ENCODE peak calls at places on chromosomes 7 and 10, in nine cellular contexts. Z, G, I, F, K, P, A, Q and L are unnamed samples.
A peak's percentile ranks its signal among the peaks of the same experiment; 100 is the strongest.

GRCh38 chr7:46352335-46352954 is 431.4 kb upstream of the IGFBP3 start:
- DNase-seq in Q (no peak), F (peak; percentile 71), I (no peak), G (peak; percentile 79), K (peak; percentile 20), P (no peak), Z (peak; percentile 33), A (peak; percentile 65), L (peak; percentile 71)

GRCh38 chr10:74048433-74048832 is 50.5 kb downstream of the VCL start:
- DNase-seq in Z (no peak), I (no peak), F (no peak), G (no peak), A (no peak), Q (no peak), P (no peak), K (no peak), L (no peak)

GRCh38 chr7:32518534-32519140 is 23.3 kb downstream of the AVL9 start:
- DNase-seq in P (no peak), K (no peak), Q (no peak), Z (no peak), G (peak; percentile 50), F (peak; percentile 74), A (no peak), I (no peak), L (peak; percentile 76)

GRCh38 chr10:71708301-71708703 is 11.3 kb downstream of the C10orf105 start:
- DNase-seq in F (peak; percentile 21), A (peak; percentile 41), P (no peak), K (no peak), G (peak; percentile 49), Z (peak; percentile 68), I (no peak), Q (peak; percentile 67), L (no peak)

GRCh38 chr7:101220295-101220694 is 2.3 kb downstream of the ZNHIT1 start:
- DNase-seq in I (no peak), K (no peak), A (no peak), Z (no peak), Q (no peak), P (no peak), F (no peak), G (no peak), L (no peak)

GRCh38 chr7:112649560-112649959 is 140.6 kb downstream of the TMEM168 start:
- DNase-seq in P (no peak), Q (no peak), K (no peak), F (no peak), I (no peak), A (no peak), Z (no peak), G (no peak), L (no peak)

GRCh38 chr7:55432937-55433784 is 68.0 kb downstream of the LANCL2 start:
- DNase-seq in F (peak; percentile 58), Z (no peak), K (no peak), Q (no peak), P (no peak), I (no peak), G (peak; percentile 74), A (peak; percentile 53), L (peak; percentile 51)

GRCh38 chr7:43568529-43568928 is 14.4 kb upstream of the STK17A start:
- DNase-seq in I (no peak), P (no peak), A (no peak), G (peak; percentile 66), Q (no peak), K (no peak), Z (no peak), F (no peak), L (peak; percentile 82)

GRCh38 chr10:129647563-129647962 is 180.5 kb downstream of the MGMT start:
- DNase-seq in I (no peak), Q (no peak), F (no peak), G (no peak), P (no peak), A (no peak), K (no peak), Z (no peak), L (no peak)

DNA sequence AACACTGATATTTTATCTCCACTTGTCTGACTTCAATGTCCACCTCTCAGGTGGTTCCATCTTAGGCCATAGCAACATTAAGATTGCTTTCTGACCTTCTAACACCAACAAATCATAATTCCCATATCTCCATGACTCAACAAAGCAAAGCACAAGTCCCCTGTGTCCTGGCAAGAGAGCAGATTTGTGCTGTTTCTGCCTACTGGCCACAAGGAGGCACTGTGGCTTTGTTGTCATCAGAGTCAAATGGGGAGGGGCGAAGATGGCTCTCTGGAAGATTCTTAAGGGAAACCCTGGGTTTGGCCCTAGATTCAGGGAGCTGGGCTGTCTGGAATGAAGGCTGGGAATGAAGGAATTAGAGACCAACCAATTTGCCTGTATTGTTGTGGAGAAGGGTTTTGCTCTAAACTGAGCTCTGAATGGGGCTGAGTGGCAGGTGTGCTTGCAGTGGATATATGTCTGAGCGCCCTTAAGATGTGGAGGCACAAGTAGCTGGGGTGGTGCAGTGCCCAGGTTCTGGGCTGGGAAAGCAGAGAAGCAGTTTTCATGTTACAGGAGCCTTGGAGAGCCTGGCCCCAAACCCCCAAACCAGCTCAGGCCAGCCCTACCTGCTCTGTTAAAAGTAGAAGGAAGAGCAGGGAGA is 154.8 kb upstream of the PRSS58 start:
- DNase-seq in Z (no peak), K (no peak), G (peak; percentile 85), F (peak; percentile 56), I (no peak), A (peak; percentile 49), P (no peak), Q (no peak), L (peak; percentile 59)
- TF ChIP-seq CTCF in Z (no peak), K (peak; percentile 90), G (peak; percentile 93), F (peak; percentile 72), I (peak; percentile 34), A (peak; percentile 31), P (peak; percentile 26), Q (peak; percentile 21), L (peak; percentile 84)

DNA sequence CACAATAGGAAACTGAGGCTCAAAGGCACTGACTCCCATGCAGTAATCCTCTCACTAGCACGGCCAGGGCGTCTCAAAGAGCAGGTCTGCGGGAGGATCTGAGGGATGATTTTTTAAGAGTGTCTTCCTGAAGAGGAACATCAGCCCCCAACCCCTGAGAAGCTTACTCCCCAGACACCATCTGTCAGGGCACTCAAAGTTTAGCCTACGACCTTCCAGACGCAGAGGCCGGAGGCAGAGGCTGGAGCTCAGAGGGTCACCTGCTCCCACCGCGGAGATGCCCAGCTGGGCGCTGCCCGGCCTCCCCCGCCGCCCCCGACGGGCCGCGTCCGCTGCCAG is 1.7 kb downstream of the ZNF777 start:
- DNase-seq in G (no peak), A (peak; percentile 16), I (no peak), K (no peak), F (no peak), Z (no peak), Q (no peak), P (no peak), L (no peak)
- H3K4me3 ChIP-seq in G (peak overlapping the region; percentile 64), A (peak overlapping the region; percentile 64), I (peak overlapping the region; percentile 69), K (peak overlapping the region; percentile 69), F (peak overlapping the region; percentile 52), Z (peak overlapping the region; percentile 56), Q (peak overlapping the region; percentile 46), P (peak overlapping the region; percentile 74), L (peak overlapping the region; percentile 50)

DNA sequence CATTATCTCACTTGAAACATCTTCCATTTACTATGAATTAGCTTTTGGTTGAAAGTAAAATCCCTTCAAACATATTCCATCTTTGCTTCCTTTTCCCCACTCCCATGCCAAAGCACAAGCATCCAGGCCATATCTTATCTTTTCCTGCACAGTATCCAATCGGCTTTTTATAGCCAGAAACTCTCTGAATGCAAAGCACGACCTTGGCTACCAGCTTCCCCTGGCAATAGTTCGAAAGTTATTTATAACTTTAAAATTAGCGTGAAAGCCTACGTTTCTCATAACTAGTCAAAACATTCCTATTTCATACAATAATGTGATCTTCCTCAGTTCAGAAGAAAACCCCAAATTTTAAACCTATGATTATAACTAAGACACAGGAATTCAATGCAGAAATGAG is 440 bp downstream of the CTNNA3 start:
- DNase-seq in K (no peak), G (no peak), Q (no peak), I (no peak), A (no peak), Z (no peak), F (no peak), P (no peak), L (no peak)
- TF ChIP-seq CTCF in K (no peak), G (no peak), Q (no peak), I (no peak), A (no peak), Z (no peak), F (no peak), P (no peak), L (no peak)

GRCh38 chr10:29305031-29305335 is 16.1 kb downstream of the LYZL1 start:
- DNase-seq in K (no peak), I (no peak), Z (no peak), Q (no peak), A (no peak), P (no peak), F (no peak), G (no peak), L (no peak)
- H3K4me3 ChIP-seq in K (no peak overlapping the region), I (no peak overlapping the region), Z (no peak overlapping the region), Q (no peak overlapping the region), A (no peak overlapping the region), P (no peak overlapping the region), F (no peak overlapping the region), G (no peak overlapping the region), L (no peak overlapping the region)